ENCODE peak calls at places on chromosomes 3 and 15, in six cellular contexts. One of them, this sample, is unnamed.

GRCh38 chr3:24686764-24687163 is 192.1 kb upstream of the THRB start:
- DNase-seq in A172: peak
- DNase-seq in fibroblast of pulmonary artery: peak
- DNase-seq in effector CD4-positive, alpha-beta T cell: no peak
- DNase-seq in nephron progenitor cell: no peak
- DNase-seq in HCEC 1CT: peak
- DNase-seq in this sample: no peak

GRCh38 chr3:115186351-115187148 is 39.5 kb upstream of the ZBTB20 start:
- DNase-seq in A172: no peak
- DNase-seq in fibroblast of pulmonary artery: no peak
- DNase-seq in effector CD4-positive, alpha-beta T cell: no peak
- DNase-seq in nephron progenitor cell: no peak
- DNase-seq in HCEC 1CT: no peak
- DNase-seq in this sample: no peak

GRCh38 chr15:74240002-74240568 is 4.0 kb downstream of the CCDC33 start:
- DNase-seq in A172: peak
- DNase-seq in fibroblast of pulmonary artery: peak
- DNase-seq in effector CD4-positive, alpha-beta T cell: no peak
- DNase-seq in nephron progenitor cell: no peak
- DNase-seq in HCEC 1CT: peak
- DNase-seq in this sample: no peak

GRCh38 chr15:66164788-66165187 is 88.8 kb downstream of the MEGF11 start:
- DNase-seq in A172: no peak
- DNase-seq in fibroblast of pulmonary artery: no peak
- DNase-seq in effector CD4-positive, alpha-beta T cell: no peak
- DNase-seq in nephron progenitor cell: no peak
- DNase-seq in HCEC 1CT: no peak
- DNase-seq in this sample: no peak

GRCh38 chr3:54859204-54859603 is 68.7 kb downstream of the LRTM1 start:
- DNase-seq in A172: peak
- DNase-seq in fibroblast of pulmonary artery: peak
- DNase-seq in effector CD4-positive, alpha-beta T cell: no peak
- DNase-seq in nephron progenitor cell: no peak
- DNase-seq in HCEC 1CT: peak
- DNase-seq in this sample: no peak

GRCh38 chr3:133570139-133570936 is 3.1 kb upstream of the CDV3 start:
- DNase-seq in A172: peak
- DNase-seq in fibroblast of pulmonary artery: peak
- DNase-seq in effector CD4-positive, alpha-beta T cell: no peak
- DNase-seq in nephron progenitor cell: no peak
- DNase-seq in HCEC 1CT: peak
- DNase-seq in this sample: no peak

GRCh38 chr15:38398134-38398533 is 55.8 kb upstream of the FAM98B start:
- DNase-seq in A172: peak
- DNase-seq in fibroblast of pulmonary artery: peak
- DNase-seq in effector CD4-positive, alpha-beta T cell: no peak
- DNase-seq in nephron progenitor cell: no peak
- DNase-seq in HCEC 1CT: peak
- DNase-seq in this sample: no peak

GRCh38 chr3:78917541-78917940 is 850.3 kb downstream of the ROBO1 start:
- DNase-seq in A172: no peak
- DNase-seq in fibroblast of pulmonary artery: peak
- DNase-seq in effector CD4-positive, alpha-beta T cell: no peak
- DNase-seq in nephron progenitor cell: no peak
- DNase-seq in HCEC 1CT: no peak
- DNase-seq in this sample: no peak

This sample was measured in CD8-positive, alpha-beta T cell.